ENCODE peak calls at places on chromosome 3, in five cellular contexts. F is astrocyte of the spinal cord, Z is cardiac muscle cell, Y is BJ, B is right atrium auricular region. E is an unnamed sample.

GRCh38 chr3:194582196-194582905 is 50.9 kb downstream of the TMEM44 start:
- DNase-seq in F (no peak), Z (no peak), Y (no peak), B (no peak), E (no peak)

GRCh38 chr3:30289324-30289723 is 317.1 kb upstream of the TGFBR2 start:
- DNase-seq in F (no peak), Z (no peak), Y (no peak), B (no peak), E (no peak)

GRCh38 chr3:29279830-29280229 is 1.0 kb upstream of the RBMS3 start:
- DNase-seq in F (no peak), Z (peak), Y (no peak), B (no peak), E (no peak)

GRCh38 chr3:157120071-157120892 is 39.7 kb downstream of the CCNL1 start:
- DNase-seq in F (no peak), Z (no peak), Y (no peak), B (no peak), E (no peak)

GRCh38 chr3:134039161-134039862 is 9.6 kb upstream of the SLCO2A1 start:
- DNase-seq in F (no peak), Z (peak), Y (no peak), B (peak), E (no peak)

GRCh38 chr3:112561085-112561692 is 573 bp downstream of the ATG3 start:
- DNase-seq in F (peak), Z (peak), Y (no peak), B (peak), E (peak)

GRCh38 chr3:16429086-16429485 is 84.4 kb downstream of the RFTN1 start:
- DNase-seq in F (no peak), Z (no peak), Y (no peak), B (no peak), E (no peak)

GRCh38 chr3:29515451-29515850 is 234.6 kb downstream of the RBMS3 start:
- DNase-seq in F (peak), Z (no peak), Y (no peak), B (no peak), E (no peak)

GRCh38 chr3:182979719-182980191 is 583 bp downstream of the DCUN1D1 start:
- DNase-seq in F (peak), Z (peak), Y (no peak), B (peak), E (no peak)

GRCh38 chr3:161409069-161409468 is 37.8 kb upstream of the SPTSSB start:
- DNase-seq in F (peak), Z (no peak), Y (no peak), B (no peak), E (no peak)

GRCh38 chr3:193912621-193913178 is 223.2 kb upstream of the HES1 start:
- DNase-seq in F (no peak), Z (no peak), Y (no peak), B (no peak), E (no peak)

GRCh38 chr3:121477589-121477988 is 68.2 kb downstream of the POLQ start:
- DNase-seq in F (peak), Z (no peak), Y (peak), B (no peak), E (peak)

GRCh38 chr3:143442761-143443477 is 323.3 kb downstream of the CHST2 start:
- DNase-seq in F (peak), Z (no peak), Y (no peak), B (no peak), E (no peak)

GRCh38 chr3:16480861-16481569 is 32.5 kb downstream of the RFTN1 start:
- DNase-seq in F (peak), Z (no peak), Y (peak), B (no peak), E (no peak)

GRCh38 chr3:166446291-166446690 is 609.1 kb upstream of the BCHE start:
- DNase-seq in F (peak), Z (no peak), Y (no peak), B (no peak), E (peak)

GRCh38 chr3:124986153-124987143 is 51.9 kb upstream of the MUC13 start:
- DNase-seq in F (peak), Z (no peak), Y (peak), B (no peak), E (peak)

GRCh38 chr3:155676252-155676981 is 68.5 kb downstream of the PLCH1 start:
- DNase-seq in F (peak), Z (peak), Y (peak), B (peak), E (no peak)

GRCh38 chr3:107910713-107911259 is 180.0 kb downstream of the CD47 start:
- DNase-seq in F (no peak), Z (no peak), Y (no peak), B (no peak), E (no peak)

DNA sequence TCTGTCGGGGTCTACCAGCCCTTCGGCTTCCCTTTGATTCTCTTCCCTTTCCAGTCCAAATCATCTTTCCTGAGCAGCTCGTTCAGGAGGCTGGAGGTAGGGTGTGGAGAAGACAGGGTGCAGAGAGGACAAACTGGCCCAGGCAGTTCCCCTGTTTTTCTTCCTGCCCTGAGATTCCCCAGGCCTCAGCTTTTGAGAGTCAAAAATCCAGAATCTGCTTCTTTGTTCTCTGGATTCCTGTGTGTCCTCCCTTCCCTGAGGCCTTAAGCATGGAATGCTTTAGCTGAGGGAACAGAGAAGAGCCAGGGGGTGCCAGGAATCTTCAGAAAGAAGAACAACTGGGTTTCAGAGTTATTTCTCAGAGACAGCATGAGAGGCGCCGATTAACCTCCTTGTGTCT is 26.7 kb upstream of the LRTM1 start:
- DNase-seq in F (no peak), Z (no peak), Y (no peak), B (no peak), E (no peak)
- TF ChIP-seq CTCF in F (no peak), Z (no peak), Y (no peak), B (no peak), E (no peak)

GRCh38 chr3:190810957-190811356 is 51.5 kb downstream of the GMNC start:
- DNase-seq in F (no peak), Z (no peak), Y (no peak), B (no peak), E (no peak)

GRCh38 chr3:190807719-190808375 is 54.6 kb downstream of the GMNC start:
- DNase-seq in F (no peak), Z (peak), Y (no peak), B (peak), E (no peak)

GRCh38 chr3:190809351-190809750 is 53.1 kb downstream of the GMNC start:
- DNase-seq in F (no peak), Z (no peak), Y (no peak), B (no peak), E (no peak)

GRCh38 chr3:190811775-190812480 is 50.6 kb downstream of the GMNC start:
- DNase-seq in F (peak), Z (peak), Y (no peak), B (no peak), E (peak)
- H3K4me3 ChIP-seq in F (no peak), Z (no peak), Y (no peak), B (no peak), E (peak)

GRCh38 chr3:181329024-181329423 is 339.5 kb upstream of the DNAJC19 start:
- DNase-seq in F (no peak), Z (no peak), Y (no peak), B (no peak), E (no peak)
- TF ChIP-seq CTCF in F (no peak), Z (no peak), Y (no peak), B (no peak), E (no peak)

GRCh38 chr3:150183619-150184425 is 213.1 kb upstream of the PFN2 start:
- DNase-seq in F (peak), Z (peak), Y (no peak), B (peak), E (peak)
- H3K4me3 ChIP-seq in F (peak), Z (peak), Y (peak), B (peak), E (peak)

DNA sequence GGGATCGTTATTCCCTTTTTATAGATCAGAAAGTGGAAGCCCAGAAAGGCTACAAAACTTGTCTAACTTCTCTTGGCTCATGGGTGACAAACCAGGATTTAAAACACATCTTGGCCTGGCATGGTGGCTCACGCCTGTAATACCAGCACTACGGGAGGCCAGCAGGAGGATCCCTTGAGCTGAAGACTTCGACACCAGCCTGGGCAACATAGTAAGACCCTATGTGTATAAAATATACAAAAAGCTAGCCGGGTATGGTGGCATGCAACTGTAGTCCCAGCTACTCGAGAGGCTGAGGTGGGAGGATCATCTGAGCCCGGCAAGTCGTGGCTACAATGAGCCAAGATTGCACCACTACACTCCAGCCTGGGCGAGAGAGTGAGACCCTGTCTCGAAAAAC is 479.1 kb downstream of the MAGI1 start:
- DNase-seq in F (no peak), Z (no peak), Y (no peak), B (no peak), E (no peak)
- TF ChIP-seq CTCF in F (no peak), Z (no peak), Y (no peak), B (no peak), E (no peak)

GRCh38 chr3:152301745-152302181 is 33.0 kb downstream of the MBNL1 start:
- DNase-seq in F (no peak), Z (no peak), Y (no peak), B (no peak), E (no peak)
- H3K4me3 ChIP-seq in F (no peak), Z (no peak), Y (peak), B (peak), E (peak)

GRCh38 chr3:101809178-101810022 is 30.4 kb downstream of the NXPE3 start:
- DNase-seq in F (peak), Z (peak), Y (no peak), B (no peak), E (no peak)
- TF ChIP-seq CTCF in F (peak), Z (peak), Y (peak), B (peak), E (peak)

E was measured in AG04450.